ENCODE peak calls at places on chromosomes 7 and 10, in nine cellular contexts. E is IMR-90, S is breast epithelium, B is uterus, G is heart left ventricle, D is prostate gland, L is suprapubic skin, Z is A549, O is thyroid gland. P is an unnamed sample.

GRCh38 chr10:21034241-21034640 is 137.1 kb upstream of the NEBL start:
- DNase-seq in E (no peak), S (no peak), B (no peak), G (no peak), D (no peak), L (no peak), Z (no peak), O (no peak), P (no peak)

GRCh38 chr10:51074238-51075028 is at the start of gene PRKG1:
- DNase-seq in E (peak; percentile 85), S (peak; percentile 74), B (peak; percentile 81), G (peak; percentile 68), D (peak; percentile 75), L (peak; percentile 87), Z (peak; percentile 41), O (peak; percentile 89), P (peak; percentile 77)

GRCh38 chr7:6117533-6117932 is 86.4 kb downstream of the ANKRD61 start:
- DNase-seq in E (no peak), S (no peak), B (no peak), G (no peak), D (no peak), L (no peak), Z (no peak), O (no peak), P (no peak)

GRCh38 chr10:71771821-71772617 is 1.3 kb downstream of the VSIR start:
- DNase-seq in E (peak; percentile 66), S (peak; percentile 74), B (peak; percentile 92), G (peak; percentile 84), D (peak; percentile 42), L (peak; percentile 87), Z (peak; percentile 57), O (peak; percentile 70), P (peak; percentile 54)

GRCh38 chr10:14186245-14186644 is 144.5 kb downstream of the FRMD4A start:
- DNase-seq in E (peak; percentile 11), S (no peak), B (no peak), G (no peak), D (no peak), L (no peak), Z (peak; percentile 17), O (no peak), P (no peak)

GRCh38 chr10:118583611-118584010 is 11.8 kb downstream of the PRLHR start:
- DNase-seq in E (no peak), S (no peak), B (no peak), G (no peak), D (no peak), L (no peak), Z (no peak), O (no peak), P (no peak)

GRCh38 chr7:121488251-121488650 is 92.1 kb upstream of the FAM3C start:
- DNase-seq in E (no peak), S (no peak), B (no peak), G (no peak), D (no peak), L (no peak), Z (no peak), O (no peak), P (no peak)

GRCh38 chr10:114755537-114755936 is 66.0 kb upstream of the FHIP2A start:
- DNase-seq in E (no peak), S (no peak), B (no peak), G (no peak), D (no peak), L (no peak), Z (no peak), O (no peak), P (no peak)

GRCh38 chr7:65409363-65409762 is 35.7 kb downstream of the ZNF92 start:
- DNase-seq in E (no peak), S (no peak), B (no peak), G (no peak), D (no peak), L (no peak), Z (no peak), O (no peak), P (no peak)

GRCh38 chr7:37901236-37901827 is 15.3 kb downstream of the SFRP4 start:
- DNase-seq in E (peak; percentile 15), S (no peak), B (no peak), G (no peak), D (no peak), L (no peak), Z (peak; percentile 83), O (no peak), P (no peak)

GRCh38 chr7:133839129-133839528 is 288.0 kb upstream of the LRGUK start:
- DNase-seq in E (no peak), S (no peak), B (no peak), G (no peak), D (no peak), L (no peak), Z (no peak), O (no peak), P (no peak)

GRCh38 chr10:101123815-101124617 is 7.1 kb upstream of the TLX1 start:
- DNase-seq in E (no peak), S (no peak), B (no peak), G (no peak), D (no peak), L (no peak), Z (no peak), O (no peak), P (no peak)

GRCh38 chr7:137538361-137538762 is 194.8 kb upstream of the PTN start:
- DNase-seq in E (peak; percentile 90), S (no peak), B (no peak), G (no peak), D (no peak), L (no peak), Z (no peak), O (no peak), P (no peak)

GRCh38 chr7:116525913-116526857 is 1.3 kb downstream of the CAV1 start:
- DNase-seq in E (peak; percentile 88), S (peak; percentile 68), B (peak; percentile 79), G (peak; percentile 87), D (peak; percentile 62), L (peak; percentile 85), Z (peak; percentile 90), O (peak; percentile 92), P (peak; percentile 70)

GRCh38 chr7:143415696-143416095 is 7.0 kb upstream of the EPHA1 start:
- DNase-seq in E (peak; percentile 56), S (no peak), B (no peak), G (no peak), D (no peak), L (no peak), Z (no peak), O (no peak), P (no peak)

GRCh38 chr10:7967035-7967434 is 87.5 kb upstream of the GATA3 start:
- DNase-seq in E (no peak), S (no peak), B (no peak), G (no peak), D (no peak), L (no peak), Z (no peak), O (no peak), P (no peak)

GRCh38 chr7:49783446-49783845 is 10.0 kb downstream of the VWC2 start:
- DNase-seq in E (no peak), S (no peak), B (no peak), G (peak; percentile 77), D (no peak), L (no peak), Z (no peak), O (peak; percentile 71), P (no peak)

GRCh38 chr7:158415316-158415715 is 172.3 kb downstream of the PTPRN2 start:
- DNase-seq in E (no peak), S (no peak), B (no peak), G (no peak), D (no peak), L (peak; percentile 29), Z (no peak), O (no peak), P (peak; percentile 19)

GRCh38 chr10:86968271-86968993 is at the start of gene ADIRF:
- DNase-seq in E (no peak), S (no peak), B (peak; percentile 68), G (peak; percentile 72), D (peak; percentile 83), L (peak; percentile 88), Z (no peak), O (peak; percentile 65), P (peak; percentile 67)

GRCh38 chr10:95295031-95295755 is 4.4 kb upstream of the PDLIM1 start:
- DNase-seq in E (peak; percentile 60), S (peak; percentile 26), B (no peak), G (no peak), D (peak; percentile 50), L (peak; percentile 64), Z (no peak), O (peak; percentile 83), P (peak; percentile 69)
- TF ChIP-seq POLR2A in E (no peak), S (no peak), B (no peak), G (no peak), D (peak; percentile 27), L (no peak), Z (no peak), O (peak; percentile 68), P (no peak)

DNA sequence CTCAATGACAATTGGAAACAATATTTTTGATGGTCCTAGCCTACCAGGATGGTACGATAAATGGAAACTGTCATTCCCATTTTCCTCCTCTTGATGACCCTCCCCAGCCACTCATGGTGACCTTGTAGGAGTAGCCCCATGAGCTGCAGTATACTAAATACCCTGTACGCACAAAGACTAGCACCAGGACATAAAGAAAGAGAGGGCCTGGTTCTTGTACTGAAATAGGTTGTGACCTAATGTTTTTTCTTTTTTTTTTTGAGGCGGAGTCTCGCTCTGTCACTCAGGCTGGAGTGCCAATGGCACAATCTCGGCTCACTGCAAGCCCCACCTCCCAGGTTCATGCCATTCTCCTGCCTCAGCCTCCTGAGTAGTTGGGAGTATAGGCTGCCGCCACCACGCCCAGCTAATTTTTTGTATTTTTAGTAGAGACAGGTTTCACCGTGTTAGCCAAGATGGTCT is 22.3 kb downstream of the STAMBPL1 start:
- DNase-seq in E (no peak), S (no peak), B (no peak), G (no peak), D (no peak), L (no peak), Z (no peak), O (no peak), P (no peak)
- H3K27ac ChIP-seq in E (no peak overlapping the region), S (no peak overlapping the region), B (no peak overlapping the region), G (no peak overlapping the region), D (no peak overlapping the region), L (no peak overlapping the region), Z (no peak overlapping the region), O (no peak overlapping the region), P (peak overlapping the region; percentile 9)

DNA sequence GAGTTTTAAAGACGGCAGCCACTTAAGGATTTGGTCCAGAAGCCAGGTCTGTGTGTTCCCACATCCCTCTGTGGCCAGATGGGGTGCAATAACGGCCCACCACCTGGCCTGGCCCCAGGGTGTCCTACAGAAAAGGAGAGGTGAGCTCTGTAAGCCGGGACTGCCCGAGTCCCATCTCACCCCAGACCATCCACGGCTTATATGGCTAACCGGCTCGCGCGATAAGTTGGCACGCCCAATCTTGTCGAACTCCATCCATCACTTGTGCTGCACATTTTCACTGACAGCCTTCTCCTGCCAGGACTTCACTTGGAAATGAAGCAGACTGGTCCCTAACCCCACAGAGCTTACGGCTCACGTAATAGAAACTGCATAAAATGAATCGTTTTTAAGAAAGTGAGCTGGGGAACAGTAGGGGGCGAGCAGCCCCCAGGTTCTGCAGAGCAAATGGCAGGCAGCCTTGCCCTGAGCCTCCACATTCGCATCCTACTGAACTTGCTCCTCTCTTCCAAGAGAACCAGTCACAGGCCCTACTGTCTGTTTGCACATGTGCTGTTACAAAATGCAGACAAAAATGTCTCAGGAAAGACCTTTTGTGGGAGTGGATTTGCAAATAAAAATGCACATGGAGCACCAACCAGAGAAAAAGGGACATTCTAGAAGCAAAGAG is 98.2 kb downstream of the TNS3 start:
- DNase-seq in E (peak; percentile 38), S (no peak), B (peak; percentile 53), G (no peak), D (no peak), L (no peak), Z (no peak), O (no peak), P (no peak)
- TF ChIP-seq CTCF in E (peak; percentile 33), S (no peak), B (no peak), G (peak; percentile 38), D (no peak), L (no peak), Z (peak; percentile 18), O (no peak), P (no peak)

GRCh38 chr7:80722596-80723141 is 84.2 kb downstream of the CD36 start:
- DNase-seq in E (peak; percentile 100), S (peak; percentile 53), B (peak; percentile 67), G (no peak), D (no peak), L (peak; percentile 84), Z (peak; percentile 98), O (no peak), P (peak; percentile 32)
- TF ChIP-seq POLR2A in E (no peak), S (no peak), B (no peak), G (no peak), D (no peak), L (no peak), Z (no peak), O (no peak), P (no peak)

P was measured in stomach.